ENCODE peak calls at places on chromosomes 11 and 22, in eight cellular contexts. B is substantia nigra; X is A549; K is LoVo; M is nephron progenitor cell; J is hypothalamus; L is activated CD8-positive, alpha-beta memory T cell treated with anti-CD3 and anti-CD28 coated beads for 4 hours; W is NCI-H1694 treated with DMSO at 0.1 percent for 48 hours. O is an unnamed sample.

GRCh38 chr11:62546244-62546936 is at the start of gene AHNAK:
- DNase-seq in B (peak), X (peak), K (peak), M (peak), J (peak), L (no peak), W (no peak), O (peak)

GRCh38 chr11:117513666-117514065 is 186.0 kb downstream of the CEP164 start:
- DNase-seq in B (peak), X (no peak), K (no peak), M (no peak), J (no peak), L (no peak), W (no peak), O (no peak)

GRCh38 chr11:115297330-115297729 is 206.9 kb downstream of the CADM1 start:
- DNase-seq in B (no peak), X (no peak), K (no peak), M (no peak), J (no peak), L (no peak), W (no peak), O (no peak)

GRCh38 chr11:33317662-33318061 is 60.5 kb downstream of the HIPK3 start:
- DNase-seq in B (no peak), X (no peak), K (no peak), M (no peak), J (no peak), L (no peak), W (no peak), O (no peak)

GRCh38 chr22:45742866-45743450 is 71.3 kb downstream of the ATXN10 start:
- DNase-seq in B (no peak), X (peak), K (no peak), M (no peak), J (no peak), L (no peak), W (no peak), O (peak)

GRCh38 chr22:42869888-42870480 is 12.9 kb upstream of the ARFGAP3 start:
- DNase-seq in B (peak), X (no peak), K (no peak), M (no peak), J (no peak), L (no peak), W (no peak), O (no peak)

GRCh38 chr11:40315122-40315521 is 1144.3 kb downstream of the LRRC4C start:
- DNase-seq in B (no peak), X (no peak), K (no peak), M (no peak), J (no peak), L (no peak), W (no peak), O (no peak)

GRCh38 chr11:129447654-129448239 is 72.1 kb downstream of the BARX2 start:
- DNase-seq in B (no peak), X (no peak), K (no peak), M (no peak), J (no peak), L (no peak), W (no peak), O (no peak)

GRCh38 chr11:1352696-1353382 is 36.9 kb upstream of the BRSK2 start:
- DNase-seq in B (no peak), X (no peak), K (no peak), M (no peak), J (no peak), L (no peak), W (no peak), O (no peak)

GRCh38 chr22:50656122-50657070 is 16.2 kb upstream of the SHANK3 start:
- DNase-seq in B (no peak), X (peak), K (peak), M (no peak), J (no peak), L (no peak), W (no peak), O (no peak)

GRCh38 chr11:38143852-38144251 is 1545.8 kb upstream of the RAG2 start:
- DNase-seq in B (no peak), X (no peak), K (no peak), M (no peak), J (no peak), L (no peak), W (no peak), O (no peak)

GRCh38 chr11:126080206-126080941 is 17.7 kb upstream of the CDON start:
- DNase-seq in B (no peak), X (no peak), K (no peak), M (peak), J (no peak), L (no peak), W (peak), O (no peak)

GRCh38 chr11:132601863-132602262 is 930.4 kb downstream of the OPCML start:
- DNase-seq in B (no peak), X (no peak), K (no peak), M (no peak), J (no peak), L (no peak), W (no peak), O (no peak)

O was measured in K562.